ENCODE peak calls at places on chromosomes 6 and 20, in six cellular contexts. N is HepG2, T is WTC11, S is K562, U is GM23338, R is H1. X is an unnamed sample.

GRCh38 chr6:128513878-128514277 is 6.5 kb downstream of the PTPRK start:
- DNase-seq in N (no peak), T (no peak), S (no peak), U (no peak), R (no peak), X (no peak)

GRCh38 chr6:119273799-119274595 is 75.6 kb downstream of the MAN1A1 start:
- DNase-seq in N (no peak), T (no peak), S (no peak), U (no peak), R (no peak), X (no peak)

GRCh38 chr6:144150673-144151009 is 324 bp downstream of the STX11 start:
- DNase-seq in N (no peak), T (peak), S (peak), U (peak), R (no peak), X (no peak)

GRCh38 chr6:122620902-122621301 is 10.7 kb downstream of the PKIB start:
- DNase-seq in N (peak), T (no peak), S (no peak), U (no peak), R (no peak), X (no peak)

GRCh38 chr6:108114861-108115597 is 40.5 kb upstream of the OSTM1 start:
- DNase-seq in N (no peak), T (peak), S (no peak), U (peak), R (peak), X (no peak)

GRCh38 chr20:62780204-62780603 is 16.1 kb upstream of the MRGBP start:
- DNase-seq in N (no peak), T (no peak), S (no peak), U (no peak), R (no peak), X (no peak)

GRCh38 chr6:19492631-19493030 is 344.5 kb upstream of the ID4 start:
- DNase-seq in N (no peak), T (no peak), S (no peak), U (no peak), R (no peak), X (no peak)

GRCh38 chr20:13995086-13995665 is at the start of gene MACROD2:
- DNase-seq in N (peak), T (peak), S (peak), U (peak), R (peak), X (no peak)

GRCh38 chr20:11178946-11179654 is 505.3 kb upstream of the JAG1 start:
- DNase-seq in N (peak), T (no peak), S (no peak), U (no peak), R (no peak), X (no peak)

GRCh38 chr20:5557123-5557522 is 193.1 kb upstream of the SHLD1 start:
- DNase-seq in N (peak), T (peak), S (peak), U (peak), R (peak), X (peak)

DNA sequence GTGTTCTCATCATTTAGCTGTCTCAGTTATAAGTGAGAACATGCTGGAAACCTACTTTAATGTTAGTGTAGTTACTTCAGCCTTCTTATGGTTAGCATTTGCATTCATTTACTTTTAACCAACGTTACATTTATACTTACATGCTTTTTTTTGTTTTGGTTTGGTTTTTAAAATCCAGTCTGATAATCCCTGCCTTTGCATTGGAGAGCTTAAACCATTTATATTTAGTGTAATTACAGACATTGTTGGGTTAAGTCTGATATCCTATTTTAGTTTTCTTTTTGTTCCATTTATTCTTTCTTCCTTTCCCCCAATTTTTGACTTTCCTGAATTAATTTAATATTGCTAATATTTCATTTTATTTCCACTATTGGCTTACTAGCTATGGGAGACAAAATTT is 70.2 kb downstream of the AIG1 start:
- DNase-seq in N (no peak), T (no peak), S (no peak), U (no peak), R (no peak), X (no peak)
- TF ChIP-seq CREB1 in N (no peak), T (no peak), S (no peak), U (no peak), R (no peak), X (no peak)

DNA sequence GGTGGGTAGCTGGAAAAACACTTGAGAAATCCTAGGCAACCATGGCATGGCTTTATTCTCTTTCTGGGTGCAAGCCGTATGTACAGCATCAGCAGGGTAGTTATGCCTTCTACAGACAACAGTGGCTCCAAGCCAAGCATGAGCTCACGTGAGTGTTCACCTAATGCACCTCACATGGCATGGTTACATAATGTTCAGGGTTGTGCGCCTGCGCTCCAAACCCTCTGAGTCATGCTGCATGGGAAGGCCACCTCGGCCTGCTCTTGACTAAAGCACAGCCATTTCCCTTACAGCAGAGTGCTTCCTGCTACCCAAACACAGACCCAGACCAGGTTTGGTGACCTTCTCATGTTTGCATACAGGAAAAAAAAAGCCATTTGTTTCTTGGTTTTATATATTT is 96.2 kb downstream of the VIP start:
- DNase-seq in N (peak), T (no peak), S (no peak), U (peak), R (no peak), X (no peak)
- TF ChIP-seq CREB1 in N (no peak), T (no peak), S (no peak), U (no peak), R (no peak), X (no peak)

DNA sequence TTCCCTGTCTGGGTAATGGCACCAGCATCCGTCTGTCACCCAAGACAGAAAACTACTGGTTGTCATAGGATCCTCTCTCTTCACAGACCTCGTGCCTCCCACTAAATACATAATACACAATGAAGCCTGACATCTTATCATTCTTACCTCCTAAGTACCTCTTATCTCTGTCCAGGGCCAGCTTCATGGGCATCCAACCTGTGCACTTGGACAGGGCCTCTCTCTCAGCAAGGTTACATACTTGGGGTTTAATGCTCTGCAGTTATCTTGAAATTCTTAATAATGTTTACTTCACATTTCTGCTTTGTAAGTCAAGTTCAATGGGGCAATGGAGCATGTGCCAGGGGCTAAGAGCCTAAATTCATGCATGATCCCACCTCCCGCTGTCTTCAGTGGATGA is 30.8 kb upstream of the KLHL31 start:
- DNase-seq in N (no peak), T (no peak), S (no peak), U (no peak), R (no peak), X (no peak)
- TF ChIP-seq CREB1 in N (no peak), T (no peak), S (no peak), U (no peak), R (no peak), X (no peak)

GRCh38 chr6:113089056-113089455 is 741.9 kb downstream of the RFPL4B start:
- DNase-seq in N (peak), T (peak), S (no peak), U (peak), R (peak), X (no peak)

GRCh38 chr6:113092795-113093194 is 745.7 kb downstream of the RFPL4B start:
- DNase-seq in N (no peak), T (no peak), S (no peak), U (no peak), R (no peak), X (no peak)

GRCh38 chr6:113095836-113096235 is 748.7 kb downstream of the RFPL4B start:
- DNase-seq in N (no peak), T (no peak), S (no peak), U (no peak), R (no peak), X (no peak)

DNA sequence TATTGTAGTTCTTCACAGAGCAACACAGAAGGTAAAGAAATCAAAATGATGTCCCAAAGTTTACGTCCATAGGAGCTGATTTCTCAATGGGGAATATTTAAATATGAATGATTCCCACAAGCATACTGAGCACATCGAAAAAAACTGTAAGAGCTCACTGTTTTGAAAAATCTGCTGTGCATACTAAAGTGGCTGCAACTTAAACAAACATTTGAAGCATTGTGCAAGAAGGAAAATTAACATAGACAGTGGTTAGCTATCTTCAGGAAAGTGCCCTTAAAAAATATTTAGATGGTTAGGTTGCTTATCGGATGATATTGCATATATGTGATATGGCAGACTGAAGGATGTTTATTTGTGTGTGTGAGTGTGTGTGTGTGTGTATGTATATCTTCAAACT is 747.7 kb downstream of the RFPL4B start:
- DNase-seq in N (no peak), T (no peak), S (no peak), U (no peak), R (no peak), X (no peak)
- TF ChIP-seq CREB1 in N (no peak), T (no peak), S (no peak), U (no peak), R (no peak), X (no peak)

GRCh38 chr6:136646377-136646776 is 96.2 kb upstream of the MAP7 start:
- DNase-seq in N (no peak), T (no peak), S (no peak), U (no peak), R (no peak), X (no peak)
- TF ChIP-seq CREB1 in N (no peak), T (no peak), S (no peak), U (no peak), R (no peak), X (no peak)

DNA sequence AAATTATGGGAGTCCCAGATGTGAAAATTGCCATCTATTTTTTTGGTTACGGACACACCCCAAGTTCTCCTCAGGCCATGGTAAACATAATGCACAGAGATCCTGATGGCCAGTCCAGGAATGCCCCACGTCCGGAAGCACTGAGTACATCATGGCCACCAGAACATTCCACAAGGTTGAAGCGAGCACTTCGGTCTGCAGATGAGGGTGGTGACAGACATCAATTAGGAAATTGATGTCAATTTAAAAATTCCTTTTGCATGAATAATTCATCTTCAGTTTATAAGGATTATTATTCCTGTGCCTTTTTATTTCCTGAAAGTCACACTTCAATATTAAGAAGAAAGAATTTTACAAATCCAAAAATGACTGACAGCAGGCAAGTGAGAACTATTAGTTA is 13.2 kb upstream of the EXOC2 start:
- DNase-seq in N (no peak), T (no peak), S (no peak), U (no peak), R (no peak), X (no peak)
- TF ChIP-seq CREB1 in N (no peak), T (no peak), S (no peak), U (no peak), R (no peak), X (no peak)

GRCh38 chr6:40482532-40482931 is 104.6 kb downstream of the LRFN2 start:
- DNase-seq in N (no peak), T (peak), S (peak), U (peak), R (no peak), X (no peak)

GRCh38 chr6:40484066-40484465 is 103.1 kb downstream of the LRFN2 start:
- DNase-seq in N (no peak), T (no peak), S (no peak), U (no peak), R (no peak), X (no peak)

GRCh38 chr6:40486576-40486975 is 100.6 kb downstream of the LRFN2 start:
- DNase-seq in N (no peak), T (no peak), S (no peak), U (no peak), R (no peak), X (no peak)

GRCh38 chr6:40485795-40486194 is 101.4 kb downstream of the LRFN2 start:
- DNase-seq in N (no peak), T (no peak), S (no peak), U (no peak), R (no peak), X (no peak)

GRCh38 chr6:40485300-40485699 is 101.9 kb downstream of the LRFN2 start:
- DNase-seq in N (no peak), T (no peak), S (no peak), U (no peak), R (no peak), X (no peak)
- TF ChIP-seq CREB1 in N (no peak), T (no peak), S (no peak), U (no peak), R (no peak), X (no peak)

GRCh38 chr6:5315883-5316282 is 54.6 kb downstream of the FARS2 start:
- DNase-seq in N (no peak), T (no peak), S (no peak), U (no peak), R (no peak), X (no peak)
- TF ChIP-seq CREB1 in N (no peak), T (no peak), S (no peak), U (no peak), R (no peak), X (no peak)

GRCh38 chr6:6960571-6961251 is 147.1 kb upstream of the RREB1 start:
- DNase-seq in N (no peak), T (no peak), S (no peak), U (no peak), R (no peak), X (no peak)
- TF ChIP-seq CREB1 in N (no peak), T (no peak), S (no peak), U (no peak), R (no peak), X (no peak)

DNA sequence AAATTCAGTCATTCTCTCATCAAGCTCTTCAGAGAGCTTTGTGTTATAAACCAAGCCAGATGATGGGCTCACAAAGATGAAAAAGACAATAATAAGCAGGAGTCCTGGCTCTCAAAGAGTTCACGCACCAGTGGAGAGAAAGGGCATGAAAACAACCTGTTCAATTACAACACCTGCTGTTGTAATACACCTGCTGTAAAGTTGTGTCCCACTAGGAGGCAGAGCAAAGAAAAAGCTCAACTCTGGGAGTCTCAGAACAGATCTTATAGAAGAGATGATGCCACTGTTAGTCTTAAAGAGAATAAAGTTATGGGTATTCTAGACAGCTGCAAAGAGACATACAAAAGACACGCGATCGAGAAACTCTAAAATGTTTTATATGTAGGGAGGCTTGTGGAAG is 100.6 kb downstream of the DCDC2 start:
- DNase-seq in N (peak), T (no peak), S (no peak), U (peak), R (no peak), X (no peak)
- TF ChIP-seq CREB1 in N (no peak), T (no peak), S (no peak), U (no peak), R (no peak), X (no peak)

X was measured in GM12878.